ENCODE peak calls at places on chromosomes 11 and 22, in eight cellular contexts. Z is heart right ventricle, K is mammary epithelial cell, G is brain microvascular endothelial cell, O is IMR-90, A is AG04450, E is AG04449, W is GM06990. H is an unnamed sample.

GRCh38 chr11:3021125-3021524 is 29.0 kb upstream of the NAP1L4 start:
- DNase-seq in Z (no peak), K (peak), G (no peak), O (peak), A (no peak), E (no peak), W (no peak), H (no peak)

GRCh38 chr11:114200785-114201184 is 95.4 kb upstream of the NNMT start:
- DNase-seq in Z (no peak), K (no peak), G (no peak), O (no peak), A (no peak), E (no peak), W (no peak), H (no peak)

GRCh38 chr11:22728600-22729394 is 62.4 kb downstream of the GAS2 start:
- DNase-seq in Z (no peak), K (no peak), G (no peak), O (no peak), A (no peak), E (no peak), W (no peak), H (no peak)

GRCh38 chr11:5815534-5815933 is 6.8 kb downstream of the OR52N2 start:
- DNase-seq in Z (no peak), K (no peak), G (no peak), O (no peak), A (no peak), E (no peak), W (no peak), H (no peak)

GRCh38 chr22:29078036-29078868 is 5.4 kb downstream of the KREMEN1 start:
- DNase-seq in Z (no peak), K (no peak), G (no peak), O (no peak), A (no peak), E (no peak), W (no peak), H (no peak)

GRCh38 chr22:38294193-38294592 is 21.4 kb upstream of the TMEM184B start:
- DNase-seq in Z (no peak), K (no peak), G (no peak), O (no peak), A (no peak), E (no peak), W (no peak), H (no peak)

GRCh38 chr22:45867118-45867905 is 109.7 kb downstream of the WNT7B start:
- DNase-seq in Z (no peak), K (no peak), G (no peak), O (no peak), A (no peak), E (no peak), W (no peak), H (peak)

GRCh38 chr11:116104480-116105174 is 600.4 kb upstream of the CADM1 start:
- DNase-seq in Z (no peak), K (no peak), G (no peak), O (no peak), A (no peak), E (no peak), W (no peak), H (no peak)

GRCh38 chr22:32752326-32752725 is 49.2 kb upstream of the TIMP3 start:
- DNase-seq in Z (no peak), K (peak), G (no peak), O (peak), A (no peak), E (no peak), W (no peak), H (no peak)

GRCh38 chr11:2846056-2846455 is 39.5 kb downstream of the CDKN1C start:
- DNase-seq in Z (no peak), K (no peak), G (peak), O (peak), A (no peak), E (no peak), W (no peak), H (peak)

GRCh38 chr11:93606314-93606713 is 55.2 kb upstream of the CEP295 start:
- DNase-seq in Z (no peak), K (no peak), G (no peak), O (no peak), A (no peak), E (no peak), W (no peak), H (no peak)

GRCh38 chr22:44799077-44799931 is 46.9 kb downstream of the ARHGAP8 start:
- DNase-seq in Z (no peak), K (no peak), G (no peak), O (no peak), A (no peak), E (no peak), W (no peak), H (no peak)

GRCh38 chr11:72706579-72706978 is 32.4 kb upstream of the PDE2A start:
- DNase-seq in Z (no peak), K (no peak), G (no peak), O (no peak), A (no peak), E (no peak), W (no peak), H (no peak)

GRCh38 chr11:31874631-31875191 is 63.6 kb upstream of the PAX6 start:
- DNase-seq in Z (no peak), K (peak), G (no peak), O (no peak), A (no peak), E (no peak), W (no peak), H (no peak)

GRCh38 chr22:37316405-37316804 is 34.1 kb downstream of the CYTH4 start:
- DNase-seq in Z (no peak), K (no peak), G (no peak), O (no peak), A (no peak), E (no peak), W (no peak), H (no peak)

GRCh38 chr11:134542401-134543143 is 130.5 kb upstream of the B3GAT1 start:
- DNase-seq in Z (peak), K (no peak), G (no peak), O (no peak), A (no peak), E (no peak), W (no peak), H (no peak)

GRCh38 chr11:28606930-28607329 is 498.7 kb downstream of the METTL15 start:
- DNase-seq in Z (no peak), K (no peak), G (peak), O (no peak), A (no peak), E (no peak), W (no peak), H (peak)

GRCh38 chr11:32092581-32093170 is 1.8 kb downstream of the RCN1 start:
- DNase-seq in Z (no peak), K (no peak), G (no peak), O (no peak), A (no peak), E (no peak), W (no peak), H (no peak)

GRCh38 chr11:18012314-18012905 is 437 bp downstream of the SERGEF start:
- DNase-seq in Z (peak), K (peak), G (no peak), O (peak), A (no peak), E (no peak), W (peak), H (peak)

GRCh38 chr11:10029386-10030121 is 264.5 kb downstream of the SBF2 start:
- DNase-seq in Z (no peak), K (no peak), G (no peak), O (no peak), A (no peak), E (no peak), W (no peak), H (no peak)

GRCh38 chr11:128936546-128937275 is 6.0 kb downstream of the TP53AIP1 start:
- DNase-seq in Z (no peak), K (no peak), G (no peak), O (no peak), A (no peak), E (no peak), W (no peak), H (no peak)

GRCh38 chr11:47104337-47104950 is 72.2 kb downstream of the ARFGAP2 start:
- DNase-seq in Z (no peak), K (no peak), G (peak), O (peak), A (no peak), E (peak), W (no peak), H (no peak)

GRCh38 chr11:132123854-132124835 is 753.7 kb downstream of the NTM start:
- DNase-seq in Z (no peak), K (no peak), G (no peak), O (no peak), A (no peak), E (no peak), W (peak), H (no peak)

GRCh38 chr11:71066311-71066710 is 186.1 kb downstream of the SHANK2 start:
- DNase-seq in Z (no peak), K (no peak), G (no peak), O (no peak), A (no peak), E (no peak), W (no peak), H (no peak)

GRCh38 chr22:19178065-19178658 is 374 bp downstream of the SLC25A1 start:
- DNase-seq in Z (no peak), K (peak), G (no peak), O (peak), A (no peak), E (no peak), W (peak), H (no peak)

GRCh38 chr11:86637976-86638375 is 34.4 kb downstream of the ME3 start:
- DNase-seq in Z (no peak), K (peak), G (no peak), O (peak), A (no peak), E (no peak), W (no peak), H (peak)

GRCh38 chr11:86627776-86628455 is 44.5 kb downstream of the ME3 start:
- DNase-seq in Z (no peak), K (no peak), G (no peak), O (no peak), A (no peak), E (no peak), W (no peak), H (no peak)

GRCh38 chr11:86636275-86636674 is 36.1 kb downstream of the ME3 start:
- DNase-seq in Z (no peak), K (no peak), G (no peak), O (peak), A (no peak), E (no peak), W (no peak), H (peak)

GRCh38 chr11:86629070-86629706 is 43.2 kb downstream of the ME3 start:
- DNase-seq in Z (peak), K (no peak), G (peak), O (peak), A (no peak), E (no peak), W (no peak), H (peak)

DNA sequence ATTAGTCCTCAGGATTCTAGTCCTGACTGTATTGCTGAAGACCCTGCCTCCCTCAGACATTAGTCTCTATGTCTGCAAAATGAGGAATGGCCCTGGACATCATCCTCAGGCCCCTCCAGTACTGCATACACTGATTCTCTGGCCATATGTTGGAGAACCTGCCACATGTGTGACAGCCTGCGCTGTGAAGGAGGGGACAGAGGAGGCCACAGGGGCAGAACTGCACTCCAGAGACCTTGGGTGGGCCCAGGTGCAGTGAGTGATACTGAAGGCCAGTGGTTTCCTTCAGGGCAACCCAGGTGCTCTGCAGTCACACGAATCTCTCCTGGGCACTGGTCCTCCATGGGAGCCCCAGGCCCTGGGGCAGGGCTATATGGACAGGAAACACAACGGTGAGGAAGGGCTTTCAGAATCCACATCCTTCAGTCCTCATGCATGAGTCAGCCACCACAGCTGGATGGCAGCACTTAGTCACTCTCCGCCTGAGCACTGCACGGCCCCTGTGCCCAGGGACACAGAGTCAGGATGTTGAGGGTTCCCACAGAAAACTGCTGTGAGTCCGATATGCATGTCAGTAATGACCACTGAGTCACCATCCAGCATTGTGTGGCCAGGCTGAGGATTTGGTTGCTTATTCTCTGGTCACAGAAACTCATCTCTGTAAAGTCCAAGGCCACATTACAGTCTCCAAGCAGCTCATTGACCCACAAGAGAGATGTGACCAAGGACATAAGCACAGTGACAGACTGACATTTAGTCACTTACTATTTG is 39.7 kb downstream of the ME3 start:
- DNase-seq in Z (no peak), K (peak), G (peak), O (peak), A (peak), E (peak), W (no peak), H (peak)
- TF ChIP-seq CTCF in Z (no peak), K (no peak), G (peak), O (no peak), A (peak), E (peak), W (no peak), H (peak)

GRCh38 chr11:56911312-56911711 is 77.4 kb upstream of the OR5AK2 start:
- DNase-seq in Z (no peak), K (peak), G (no peak), O (no peak), A (no peak), E (no peak), W (no peak), H (no peak)

GRCh38 chr11:56910046-56910753 is 78.5 kb upstream of the OR5AK2 start:
- DNase-seq in Z (no peak), K (no peak), G (no peak), O (no peak), A (no peak), E (no peak), W (no peak), H (no peak)

GRCh38 chr11:56910785-56911184 is 77.9 kb upstream of the OR5AK2 start:
- DNase-seq in Z (no peak), K (peak), G (no peak), O (no peak), A (no peak), E (no peak), W (no peak), H (no peak)

GRCh38 chr11:56909080-56909479 is 79.6 kb upstream of the OR5AK2 start:
- DNase-seq in Z (no peak), K (no peak), G (no peak), O (no peak), A (no peak), E (no peak), W (no peak), H (no peak)

DNA sequence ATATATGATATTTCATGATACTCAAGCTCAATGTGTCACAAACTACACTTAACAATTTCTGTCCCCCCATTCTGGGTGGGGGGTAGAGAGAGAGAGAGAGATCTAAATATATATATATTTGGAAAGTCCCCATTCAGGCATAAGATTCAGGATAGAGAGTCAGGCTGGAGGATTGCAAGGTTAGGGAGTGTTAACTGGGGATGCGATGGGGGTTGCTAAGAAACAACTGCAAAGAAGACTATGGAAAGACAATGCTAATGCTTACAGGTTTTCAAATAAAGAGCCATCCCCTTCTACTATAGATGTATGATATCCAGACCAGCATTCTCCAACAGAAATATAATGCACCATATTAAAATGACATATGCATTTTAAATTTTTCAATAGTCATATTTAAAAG is 79.2 kb upstream of the OR5AK2 start:
- DNase-seq in Z (no peak), K (no peak), G (no peak), O (no peak), A (no peak), E (no peak), W (no peak), H (no peak)
- H3K4me3 ChIP-seq in Z (no peak), K (no peak), G (no peak), O (no peak), A (no peak), E (no peak), W (no peak), H (no peak)

GRCh38 chr11:119484741-119485605 is 62.0 kb upstream of the THY1 start:
- DNase-seq in Z (no peak), K (no peak), G (no peak), O (no peak), A (no peak), E (no peak), W (no peak), H (no peak)
- TF ChIP-seq CTCF in Z (no peak), K (peak), G (peak), O (peak), A (peak), E (no peak), W (peak), H (peak)

GRCh38 chr11:111336582-111337256 is 38.4 kb downstream of the POU2AF3 start:
- DNase-seq in Z (no peak), K (no peak), G (no peak), O (peak), A (no peak), E (no peak), W (no peak), H (peak)

GRCh38 chr11:111336062-111336461 is 37.7 kb downstream of the POU2AF3 start:
- DNase-seq in Z (no peak), K (no peak), G (no peak), O (no peak), A (no peak), E (no peak), W (no peak), H (no peak)

GRCh38 chr11:111334495-111335123 is 36.3 kb downstream of the POU2AF3 start:
- DNase-seq in Z (no peak), K (no peak), G (no peak), O (no peak), A (no peak), E (no peak), W (no peak), H (no peak)

GRCh38 chr11:111335124-111335535 is 36.8 kb downstream of the POU2AF3 start:
- DNase-seq in Z (no peak), K (no peak), G (no peak), O (no peak), A (no peak), E (no peak), W (no peak), H (no peak)

DNA sequence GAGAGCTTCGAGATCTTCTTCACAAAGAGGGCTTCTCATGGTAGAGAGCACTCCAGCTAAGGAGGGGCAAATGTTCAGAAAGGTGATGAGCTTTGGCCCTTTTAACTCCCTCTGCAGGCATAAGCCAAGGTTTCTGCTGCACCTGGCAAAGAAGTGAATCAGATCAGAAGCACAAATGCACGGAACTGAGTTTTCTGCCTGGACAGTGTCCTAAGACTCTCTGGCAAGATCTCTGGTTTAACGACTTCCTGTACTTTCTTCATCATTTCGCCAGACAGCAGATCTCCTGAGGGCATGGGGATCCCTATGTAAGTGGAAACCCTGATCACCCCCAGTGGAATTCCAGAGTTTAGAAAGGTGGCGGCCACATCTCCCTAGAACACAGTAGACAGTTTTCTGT is 37.2 kb downstream of the POU2AF3 start:
- DNase-seq in Z (no peak), K (peak), G (no peak), O (no peak), A (no peak), E (no peak), W (no peak), H (peak)
- H3K4me3 ChIP-seq in Z (no peak), K (no peak), G (no peak), O (no peak), A (no peak), E (no peak), W (no peak), H (no peak)

GRCh38 chr11:123707206-123707605 is 34.3 kb downstream of the ZNF202 start:
- DNase-seq in Z (no peak), K (no peak), G (no peak), O (no peak), A (no peak), E (no peak), W (no peak), H (no peak)
- TF ChIP-seq CTCF in Z (no peak), K (no peak), G (no peak), O (no peak), A (no peak), E (no peak), W (no peak), H (no peak)

GRCh38 chr11:64092119-64092760 is 56.5 kb downstream of the FLRT1 start:
- DNase-seq in Z (no peak), K (no peak), G (no peak), O (no peak), A (no peak), E (no peak), W (no peak), H (no peak)
- H3K4me3 ChIP-seq in Z (no peak), K (no peak), G (no peak), O (no peak), A (no peak), E (no peak), W (no peak), H (no peak)

DNA sequence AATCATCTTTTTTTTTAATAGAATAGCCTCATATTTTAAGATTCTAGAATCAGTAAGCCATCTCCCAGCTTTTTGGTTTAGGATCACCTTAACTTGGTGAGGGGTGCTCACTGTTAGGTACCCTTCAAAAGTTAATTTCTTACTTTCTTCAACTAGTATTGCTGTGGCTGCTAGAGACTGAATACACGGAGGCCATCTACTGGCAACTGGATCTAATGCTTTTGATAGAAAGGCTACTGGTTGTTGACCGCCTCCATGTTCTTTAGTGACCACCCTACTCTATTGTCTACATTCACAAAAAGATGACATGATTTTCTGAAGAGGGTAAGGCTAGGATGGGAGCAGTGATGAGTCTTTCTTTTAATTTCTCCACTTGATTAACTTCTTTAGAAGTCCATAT is 16.7 kb upstream of the ALDH3B2 start:
- DNase-seq in Z (no peak), K (no peak), G (no peak), O (no peak), A (no peak), E (no peak), W (no peak), H (peak)
- TF ChIP-seq CTCF in Z (no peak), K (peak), G (peak), O (no peak), A (peak), E (no peak), W (peak), H (peak)

H was measured in fibroblast of villous mesenchyme.